ENCODE peak calls at places on chromosomes 6 and 20, in five cellular contexts. One of them, this sample, is unnamed.

GRCh38 chr6:166946125-166946524 is 10.2 kb downstream of the RNASET2 start:
- DNase-seq in GM12878: no peak
- DNase-seq in A549: no peak
- DNase-seq in HepG2: no peak
- DNase-seq in K562: no peak
- DNase-seq in this sample: no peak

GRCh38 chr6:22888147-22888831 is 318.9 kb downstream of the HDGFL1 start:
- DNase-seq in GM12878: no peak
- DNase-seq in A549: peak; percentile 25
- DNase-seq in HepG2: no peak
- DNase-seq in K562: no peak
- DNase-seq in this sample: no peak

GRCh38 chr6:21079468-21080048 is 514.0 kb upstream of the SOX4 start:
- DNase-seq in GM12878: no peak
- DNase-seq in A549: no peak
- DNase-seq in HepG2: no peak
- DNase-seq in K562: no peak
- DNase-seq in this sample: no peak

GRCh38 chr20:54745780-54746179 is 270.4 kb downstream of the DOK5 start:
- DNase-seq in GM12878: no peak
- DNase-seq in A549: no peak
- DNase-seq in HepG2: no peak
- DNase-seq in K562: no peak
- DNase-seq in this sample: no peak

GRCh38 chr6:32954983-32955802 is 2.3 kb upstream of the HLA-DMA start:
- DNase-seq in GM12878: no peak
- DNase-seq in A549: peak; percentile 54
- DNase-seq in HepG2: peak; percentile 39
- DNase-seq in K562: no peak
- DNase-seq in this sample: peak; percentile 88

GRCh38 chr6:30720738-30721197 is 616 bp downstream of the TUBB start:
- DNase-seq in GM12878: no peak
- DNase-seq in A549: peak; percentile 72
- DNase-seq in HepG2: peak; percentile 57
- DNase-seq in K562: peak; percentile 79
- DNase-seq in this sample: peak; percentile 77

GRCh38 chr6:80460396-80460912 is 354.0 kb downstream of the BCKDHB start:
- DNase-seq in GM12878: no peak
- DNase-seq in A549: no peak
- DNase-seq in HepG2: no peak
- DNase-seq in K562: no peak
- DNase-seq in this sample: no peak

GRCh38 chr6:149464411-149464810 is 20.4 kb downstream of the ZC3H12D start:
- DNase-seq in GM12878: no peak
- DNase-seq in A549: no peak
- DNase-seq in HepG2: no peak
- DNase-seq in K562: no peak
- DNase-seq in this sample: no peak

GRCh38 chr6:80183019-80183418 is 76.5 kb downstream of the BCKDHB start:
- DNase-seq in GM12878: no peak
- DNase-seq in A549: no peak
- DNase-seq in HepG2: no peak
- DNase-seq in K562: no peak
- DNase-seq in this sample: no peak

GRCh38 chr20:54176610-54177009 is 2.8 kb upstream of the CYP24A1 start:
- DNase-seq in GM12878: no peak
- DNase-seq in A549: no peak
- DNase-seq in HepG2: no peak
- DNase-seq in K562: no peak
- DNase-seq in this sample: no peak

GRCh38 chr6:134029495-134030455 is 22.6 kb downstream of the SLC2A12 start:
- DNase-seq in GM12878: no peak
- DNase-seq in A549: peak; percentile 78
- DNase-seq in HepG2: no peak
- DNase-seq in K562: peak; percentile 64
- DNase-seq in this sample: no peak

GRCh38 chr6:79084693-79085092 is 6.6 kb upstream of the PHIP start:
- DNase-seq in GM12878: no peak
- DNase-seq in A549: no peak
- DNase-seq in HepG2: peak; percentile 13
- DNase-seq in K562: no peak
- DNase-seq in this sample: no peak

GRCh38 chr20:24677626-24678328 is 208.3 kb downstream of the SYNDIG1 start:
- DNase-seq in GM12878: no peak
- DNase-seq in A549: no peak
- DNase-seq in HepG2: no peak
- DNase-seq in K562: no peak
- DNase-seq in this sample: peak; percentile 3

DNA sequence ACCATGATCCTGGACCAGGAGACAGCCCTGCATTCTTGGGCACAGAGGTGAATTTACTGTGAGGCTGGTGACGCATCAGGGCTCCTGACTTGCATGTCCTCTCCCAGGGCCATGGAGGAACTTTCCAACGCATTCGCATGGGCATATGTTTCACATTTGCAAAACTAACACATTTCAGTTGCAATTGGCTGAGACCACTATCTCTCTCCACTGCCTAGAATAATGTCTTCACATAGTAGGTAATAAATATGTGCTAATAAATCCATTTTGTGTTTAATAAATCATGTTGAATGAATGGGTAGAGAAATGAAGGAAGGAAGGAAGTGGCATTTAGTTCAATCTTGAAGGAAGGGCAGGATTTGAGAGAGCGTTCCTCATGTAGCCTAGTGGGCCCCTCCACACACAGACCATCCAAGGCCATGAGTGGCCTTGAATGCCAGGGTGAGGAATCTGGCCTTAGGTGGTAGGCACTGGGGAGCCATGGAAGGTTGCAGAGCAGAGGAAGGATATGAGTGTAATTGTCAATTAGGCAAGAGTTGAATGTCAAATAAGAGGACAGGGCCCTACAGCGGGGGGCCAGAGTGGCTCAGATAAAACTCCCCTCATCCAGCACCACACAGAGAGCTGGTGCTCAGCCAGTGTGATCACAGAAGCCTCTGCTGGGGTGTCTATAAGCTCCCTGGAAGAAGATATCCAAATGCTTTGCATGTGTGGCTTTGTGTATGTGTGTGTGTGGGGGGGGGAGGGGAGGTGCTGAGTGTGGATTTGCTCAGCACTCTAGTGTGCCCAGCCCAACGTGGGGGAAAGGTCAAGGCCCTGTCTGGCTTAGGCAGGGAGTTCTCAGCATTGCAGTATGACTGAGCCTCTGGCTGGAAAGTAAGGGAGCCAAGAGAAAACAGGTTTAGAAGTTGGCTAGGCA is 30.9 kb upstream of the CCN5 start:
- DNase-seq in GM12878: no peak
- DNase-seq in A549: peak; percentile 35
- DNase-seq in HepG2: peak; percentile 38
- DNase-seq in K562: no peak
- DNase-seq in this sample: no peak
- TF ChIP-seq JUNB in GM12878: no peak
- TF ChIP-seq JUNB in A549: no peak
- TF ChIP-seq JUNB in HepG2: no peak
- TF ChIP-seq JUNB in K562: no peak
- TF ChIP-seq JUNB in this sample: no peak

GRCh38 chr20:19463597-19463996 is 251.2 kb downstream of the SLC24A3 start:
- DNase-seq in GM12878: no peak
- DNase-seq in A549: no peak
- DNase-seq in HepG2: no peak
- DNase-seq in K562: no peak
- DNase-seq in this sample: peak; percentile 6
- TF ChIP-seq CTCF in GM12878: no peak
- TF ChIP-seq CTCF in A549: no peak
- TF ChIP-seq CTCF in HepG2: no peak
- TF ChIP-seq CTCF in K562: no peak
- TF ChIP-seq CTCF in this sample: no peak

DNA sequence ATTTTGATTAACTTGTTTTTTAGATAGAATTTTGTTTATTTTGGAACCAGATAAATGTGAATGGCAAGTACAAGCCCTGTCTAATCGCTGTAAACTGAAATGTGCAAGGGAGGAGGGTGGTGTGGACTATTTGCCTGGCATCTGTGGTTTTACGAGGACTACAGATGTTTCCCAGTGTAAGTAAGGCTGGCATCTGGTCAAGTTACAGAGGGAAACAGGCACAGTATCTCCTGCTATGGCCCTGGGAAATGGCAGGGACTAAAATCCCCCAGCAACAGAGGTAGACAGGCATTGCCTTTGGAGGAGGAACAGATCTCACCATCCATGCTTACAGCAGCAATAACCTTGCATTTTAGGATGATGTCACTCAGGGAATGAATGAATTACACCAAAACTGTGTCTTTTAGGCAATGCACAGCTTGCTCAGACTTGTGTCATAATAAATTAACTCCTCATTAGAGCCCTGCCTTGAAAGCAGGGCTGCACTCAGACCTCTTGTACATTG is 96.3 kb downstream of the TCP11 start:
- DNase-seq in GM12878: no peak
- DNase-seq in A549: no peak
- DNase-seq in HepG2: no peak
- DNase-seq in K562: no peak
- DNase-seq in this sample: no peak
- TF ChIP-seq JUNB in GM12878: no peak
- TF ChIP-seq JUNB in A549: no peak
- TF ChIP-seq JUNB in HepG2: no peak
- TF ChIP-seq JUNB in K562: no peak
- TF ChIP-seq JUNB in this sample: no peak

GRCh38 chr6:75065524-75065923 is 140.3 kb downstream of the COL12A1 start:
- DNase-seq in GM12878: no peak
- DNase-seq in A549: peak; percentile 21
- DNase-seq in HepG2: no peak
- DNase-seq in K562: no peak
- DNase-seq in this sample: peak; percentile 58
- TF ChIP-seq CTCF in GM12878: no peak
- TF ChIP-seq CTCF in A549: no peak
- TF ChIP-seq CTCF in HepG2: peak; percentile 29
- TF ChIP-seq CTCF in K562: no peak
- TF ChIP-seq CTCF in this sample: no peak

GRCh38 chr20:46152824-46153586 is 34.9 kb downstream of the CD40 start:
- DNase-seq in GM12878: no peak
- DNase-seq in A549: no peak
- DNase-seq in HepG2: no peak
- DNase-seq in K562: no peak
- DNase-seq in this sample: no peak

GRCh38 chr20:46156065-46156464 is 38.0 kb downstream of the CD40 start:
- DNase-seq in GM12878: no peak
- DNase-seq in A549: no peak
- DNase-seq in HepG2: no peak
- DNase-seq in K562: no peak
- DNase-seq in this sample: no peak

GRCh38 chr20:46157076-46157592 is 39.0 kb downstream of the CD40 start:
- DNase-seq in GM12878: no peak
- DNase-seq in A549: no peak
- DNase-seq in HepG2: no peak
- DNase-seq in K562: no peak
- DNase-seq in this sample: no peak

GRCh38 chr20:46157625-46158024 is 39.5 kb downstream of the CD40 start:
- DNase-seq in GM12878: no peak
- DNase-seq in A549: no peak
- DNase-seq in HepG2: no peak
- DNase-seq in K562: no peak
- DNase-seq in this sample: no peak

DNA sequence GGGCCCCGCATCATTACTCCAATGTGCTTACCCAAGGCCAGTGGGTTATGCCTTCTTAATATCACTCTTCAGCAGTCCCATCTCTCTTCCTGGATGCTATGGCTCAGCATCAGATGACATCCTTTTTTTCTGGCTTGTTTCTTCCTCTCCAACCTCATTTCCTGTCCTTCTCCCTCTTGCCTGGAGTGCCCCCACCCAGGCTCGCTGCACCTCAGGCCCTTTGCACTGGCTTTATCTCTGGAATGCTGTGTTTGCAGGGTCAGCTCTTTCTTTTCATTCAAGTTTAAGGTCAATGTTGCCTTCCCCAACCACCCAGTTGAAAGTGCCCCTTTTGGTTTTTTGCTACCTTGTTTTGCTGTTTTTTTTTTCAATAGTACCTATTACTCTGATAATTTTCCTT is 36.7 kb downstream of the CD40 start:
- DNase-seq in GM12878: no peak
- DNase-seq in A549: no peak
- DNase-seq in HepG2: no peak
- DNase-seq in K562: no peak
- DNase-seq in this sample: no peak
- TF ChIP-seq JUNB in GM12878: no peak
- TF ChIP-seq JUNB in A549: no peak
- TF ChIP-seq JUNB in HepG2: no peak
- TF ChIP-seq JUNB in K562: no peak
- TF ChIP-seq JUNB in this sample: no peak

GRCh38 chr6:141551318-141551717 is 581.4 kb upstream of the GJE1 start:
- DNase-seq in GM12878: no peak
- DNase-seq in A549: no peak
- DNase-seq in HepG2: no peak
- DNase-seq in K562: no peak
- DNase-seq in this sample: no peak
- TF ChIP-seq CTCF in GM12878: no peak
- TF ChIP-seq CTCF in A549: no peak
- TF ChIP-seq CTCF in HepG2: no peak
- TF ChIP-seq CTCF in K562: no peak
- TF ChIP-seq CTCF in this sample: no peak

DNA sequence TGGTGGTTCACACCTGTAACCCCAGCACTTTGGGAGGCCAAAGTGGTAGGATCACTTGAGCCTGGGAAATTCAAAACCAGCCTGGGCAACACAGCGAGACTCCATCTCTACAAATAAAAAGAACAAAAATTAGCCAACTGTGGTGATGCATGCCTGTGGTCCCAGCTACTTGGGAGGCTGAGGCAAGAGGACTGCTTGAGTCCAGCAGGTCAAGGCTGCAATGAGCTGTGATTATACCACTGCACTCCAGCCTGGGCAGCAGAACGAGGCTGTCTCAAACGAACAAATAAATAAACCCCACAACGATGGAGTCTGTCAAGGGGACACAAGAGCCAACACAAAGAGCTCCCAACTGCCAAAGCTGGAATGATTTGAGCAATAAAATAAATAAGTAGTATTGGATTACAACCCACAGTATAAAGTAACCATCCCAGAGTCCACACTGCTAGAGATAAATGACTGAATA is 13.5 kb downstream of the ZMYND8 start:
- DNase-seq in GM12878: no peak
- DNase-seq in A549: no peak
- DNase-seq in HepG2: no peak
- DNase-seq in K562: no peak
- DNase-seq in this sample: no peak
- TF ChIP-seq JUNB in GM12878: no peak
- TF ChIP-seq JUNB in A549: no peak
- TF ChIP-seq JUNB in HepG2: no peak
- TF ChIP-seq JUNB in K562: no peak
- TF ChIP-seq JUNB in this sample: no peak

This sample was measured in GM23338.